ENCODE peak calls at places on chromosomes 16 and 17, in six cellular contexts. One of them, this sample, is unnamed.

GRCh38 chr17:82642022-82642421 is 6.2 kb downstream of the WDR45B start:
- DNase-seq in NCI-H69: no peak
- DNase-seq in cardiac muscle cell: no peak
- DNase-seq in NCI-H1694 treated with DMSO at 0.1 percent for 48 hours: no peak
- DNase-seq in T-cell: no peak
- DNase-seq in stimulated activated CD4-positive, alpha-beta T cell treated with anti-CD3 and anti-CD28 coated beads, Interleukin-4, amount 100 ng/mL, for 24 hours: no peak
- DNase-seq in this sample: no peak

GRCh38 chr17:10125761-10126553 is 72.4 kb downstream of the GAS7 start:
- DNase-seq in stimulated activated CD4-positive, alpha-beta T cell treated with anti-CD3 and anti-CD28 coated beads, Interleukin-4, amount 100 ng/mL, for 24 hours: no peak
- DNase-seq in cardiac muscle cell: no peak
- DNase-seq in NCI-H1694 treated with DMSO at 0.1 percent for 48 hours: no peak
- DNase-seq in NCI-H69: no peak
- DNase-seq in T-cell: no peak
- DNase-seq in this sample: no peak

GRCh38 chr16:12236491-12237030 is 260.0 kb downstream of the SNX29 start:
- DNase-seq in NCI-H69: no peak
- DNase-seq in stimulated activated CD4-positive, alpha-beta T cell treated with anti-CD3 and anti-CD28 coated beads, Interleukin-4, amount 100 ng/mL, for 24 hours: no peak
- DNase-seq in cardiac muscle cell: no peak
- DNase-seq in T-cell: no peak
- DNase-seq in NCI-H1694 treated with DMSO at 0.1 percent for 48 hours: no peak
- DNase-seq in this sample: no peak

GRCh38 chr17:73262676-73263642 is 1.3 kb upstream of the CPSF4L start:
- DNase-seq in NCI-H69: peak
- DNase-seq in cardiac muscle cell: no peak
- DNase-seq in stimulated activated CD4-positive, alpha-beta T cell treated with anti-CD3 and anti-CD28 coated beads, Interleukin-4, amount 100 ng/mL, for 24 hours: no peak
- DNase-seq in T-cell: no peak
- DNase-seq in NCI-H1694 treated with DMSO at 0.1 percent for 48 hours: no peak
- DNase-seq in this sample: no peak

GRCh38 chr16:30659507-30660423 is 1.5 kb downstream of the FBRS start:
- DNase-seq in NCI-H1694 treated with DMSO at 0.1 percent for 48 hours: no peak
- DNase-seq in stimulated activated CD4-positive, alpha-beta T cell treated with anti-CD3 and anti-CD28 coated beads, Interleukin-4, amount 100 ng/mL, for 24 hours: peak
- DNase-seq in NCI-H69: peak
- DNase-seq in cardiac muscle cell: no peak
- DNase-seq in T-cell: peak
- DNase-seq in this sample: peak

GRCh38 chr16:20327444-20328041 is at the start of gene GP2:
- DNase-seq in cardiac muscle cell: no peak
- DNase-seq in stimulated activated CD4-positive, alpha-beta T cell treated with anti-CD3 and anti-CD28 coated beads, Interleukin-4, amount 100 ng/mL, for 24 hours: no peak
- DNase-seq in NCI-H69: peak
- DNase-seq in T-cell: no peak
- DNase-seq in NCI-H1694 treated with DMSO at 0.1 percent for 48 hours: no peak
- DNase-seq in this sample: no peak

GRCh38 chr16:25978227-25978626 is 286.5 kb downstream of the HS3ST4 start:
- DNase-seq in stimulated activated CD4-positive, alpha-beta T cell treated with anti-CD3 and anti-CD28 coated beads, Interleukin-4, amount 100 ng/mL, for 24 hours: no peak
- DNase-seq in T-cell: no peak
- DNase-seq in NCI-H69: no peak
- DNase-seq in cardiac muscle cell: no peak
- DNase-seq in NCI-H1694 treated with DMSO at 0.1 percent for 48 hours: no peak
- DNase-seq in this sample: no peak

GRCh38 chr17:1186214-1186820 is 6.5 kb upstream of the ABR start:
- DNase-seq in stimulated activated CD4-positive, alpha-beta T cell treated with anti-CD3 and anti-CD28 coated beads, Interleukin-4, amount 100 ng/mL, for 24 hours: no peak
- DNase-seq in cardiac muscle cell: no peak
- DNase-seq in NCI-H1694 treated with DMSO at 0.1 percent for 48 hours: no peak
- DNase-seq in T-cell: no peak
- DNase-seq in NCI-H69: no peak
- DNase-seq in this sample: no peak

GRCh38 chr17:41691031-41691777 is 2.5 kb downstream of the EIF1 start:
- DNase-seq in T-cell: no peak
- DNase-seq in NCI-H69: no peak
- DNase-seq in stimulated activated CD4-positive, alpha-beta T cell treated with anti-CD3 and anti-CD28 coated beads, Interleukin-4, amount 100 ng/mL, for 24 hours: peak
- DNase-seq in cardiac muscle cell: no peak
- DNase-seq in NCI-H1694 treated with DMSO at 0.1 percent for 48 hours: no peak
- DNase-seq in this sample: no peak

GRCh38 chr16:3618782-3619166 is 7.4 kb upstream of the SLX4 start:
- DNase-seq in cardiac muscle cell: no peak
- DNase-seq in stimulated activated CD4-positive, alpha-beta T cell treated with anti-CD3 and anti-CD28 coated beads, Interleukin-4, amount 100 ng/mL, for 24 hours: no peak
- DNase-seq in NCI-H1694 treated with DMSO at 0.1 percent for 48 hours: no peak
- DNase-seq in NCI-H69: no peak
- DNase-seq in T-cell: no peak
- DNase-seq in this sample: no peak